ENCODE peak calls at places on chromosomes 5 and 9, in six cellular contexts. B, M, T, L, V and W are unnamed samples.

GRCh38 chr9:131289301-131290038 is at the start of gene PLPP7:
- DNase-seq in T (peak), L (peak), V (no peak), B (peak), M (peak), W (peak)

GRCh38 chr5:147453901-147454814 is 55.7 kb downstream of the DPYSL3 start:
- DNase-seq in V (peak), T (peak), L (peak), B (peak), M (peak), W (peak)

GRCh38 chr5:59348189-59348588 is 545.3 kb downstream of the PDE4D start:
- DNase-seq in B (no peak), T (no peak), M (no peak), V (no peak), L (no peak), W (no peak)

GRCh38 chr5:163889369-163889768 is 383.9 kb downstream of the MAT2B start:
- DNase-seq in B (no peak), V (no peak), L (peak), T (no peak), M (no peak), W (no peak)

GRCh38 chr5:108743344-108743743 is 4.4 kb upstream of the FER start:
- DNase-seq in T (no peak), V (no peak), M (no peak), B (no peak), L (peak), W (no peak)

GRCh38 chr5:179370490-179371122 is 25.3 kb upstream of the ADAMTS2 start:
- DNase-seq in L (no peak), T (no peak), B (no peak), V (no peak), M (no peak), W (peak)

GRCh38 chr5:141260458-141261237 is 15.5 kb downstream of the PCDHB15 start:
- DNase-seq in L (no peak), V (no peak), T (no peak), M (no peak), B (no peak), W (no peak)

GRCh38 chr5:140546851-140547507 is 483 bp upstream of the EIF4EBP3 start:
- DNase-seq in V (no peak), M (no peak), B (no peak), L (no peak), T (no peak), W (peak)

GRCh38 chr9:130244548-130245165 is 20.9 kb upstream of the HMCN2 start:
- DNase-seq in B (no peak), V (no peak), M (no peak), T (no peak), L (no peak), W (no peak)

GRCh38 chr5:169071-169727 is 22.1 kb upstream of the LRRC14B start:
- DNase-seq in M (no peak), V (no peak), L (peak), T (peak), B (peak), W (peak)

GRCh38 chr5:79464695-79465332 is 49.1 kb downstream of the HOMER1 start:
- DNase-seq in T (no peak), V (no peak), M (no peak), B (no peak), L (no peak), W (no peak)

GRCh38 chr9:68970150-68970549 is 43.8 kb downstream of the PRKACG start:
- DNase-seq in B (no peak), T (no peak), L (no peak), V (no peak), M (no peak), W (no peak)

GRCh38 chr5:135851186-135851906 is 16.9 kb downstream of the SLC25A48 start:
- DNase-seq in M (no peak), B (no peak), V (no peak), L (no peak), T (no peak), W (no peak)

GRCh38 chr9:118529210-118529609 is 825.0 kb downstream of the TLR4 start:
- DNase-seq in M (no peak), B (no peak), T (peak), L (peak), V (no peak), W (no peak)

GRCh38 chr9:83965350-83966208 is 14.4 kb downstream of the HNRNPK start:
- DNase-seq in L (no peak), T (no peak), V (no peak), B (no peak), M (no peak), W (no peak)

GRCh38 chr9:130593020-130593419 is 13.6 kb downstream of the FUBP3 start:
- DNase-seq in L (no peak), M (no peak), B (no peak), V (no peak), T (no peak), W (no peak)

GRCh38 chr5:134127988-134128647 is 13.6 kb downstream of the TCF7 start:
- DNase-seq in T (no peak), L (no peak), B (no peak), M (no peak), V (no peak), W (no peak)

GRCh38 chr9:22033012-22033630 is 24.0 kb upstream of the CDKN2B start:
- DNase-seq in L (no peak), T (no peak), V (no peak), B (no peak), M (no peak), W (no peak)

GRCh38 chr9:133754187-133754586 is 16.0 kb upstream of the SARDH start:
- DNase-seq in L (no peak), T (no peak), M (peak), V (no peak), B (no peak), W (peak)

GRCh38 chr9:114452219-114453169 is 52.8 kb downstream of the WHRN start:
- DNase-seq in B (no peak), L (no peak), V (peak), T (no peak), M (no peak), W (peak)

GRCh38 chr5:92927291-92927778 is 653.7 kb downstream of the NR2F1-AS1 start:
- DNase-seq in B (no peak), M (no peak), V (no peak), T (no peak), L (peak), W (no peak)

GRCh38 chr9:94761506-94761905 is 35.0 kb downstream of the AOPEP start:
- DNase-seq in M (no peak), L (no peak), V (peak), B (no peak), T (no peak), W (no peak)

GRCh38 chr9:17081351-17081750 is 53.5 kb upstream of the CNTLN start:
- DNase-seq in T (no peak), L (no peak), V (no peak), M (no peak), B (no peak), W (no peak)

GRCh38 chr5:154673506-154673905 is 81.7 kb upstream of the LARP1 start:
- DNase-seq in L (no peak), V (no peak), T (no peak), B (no peak), M (no peak), W (no peak)

GRCh38 chr5:143398451-143399237 is 4.8 kb downstream of the NR3C1 start:
- DNase-seq in V (no peak), B (no peak), T (no peak), M (no peak), L (no peak), W (no peak)

GRCh38 chr9:129703667-129704355 is 38.4 kb downstream of the PRRX2 start:
- DNase-seq in V (no peak), T (no peak), B (peak), L (peak), M (peak), W (no peak)

GRCh38 chr9:34437006-34437925 is 21.1 kb downstream of the FAM219A start:
- DNase-seq in L (peak), V (peak), M (peak), T (peak), B (peak), W (peak)

GRCh38 chr9:112705773-112706427 is 12.0 kb downstream of the INIP start:
- DNase-seq in L (peak), M (peak), T (no peak), V (no peak), B (peak), W (peak)

GRCh38 chr9:95336281-95336680 is 18.8 kb upstream of the FANCC start:
- DNase-seq in L (no peak), M (no peak), T (no peak), V (no peak), B (no peak), W (peak)

GRCh38 chr9:122129969-122130368 is 29.6 kb downstream of the NDUFA8 start:
- DNase-seq in L (no peak), T (no peak), V (no peak), B (no peak), M (no peak), W (no peak)

GRCh38 chr5:169296456-169297220 is 4.3 kb downstream of the SLIT3 start:
- DNase-seq in T (no peak), M (no peak), V (no peak), L (peak), B (peak), W (peak)

GRCh38 chr9:137278061-137278912 is 761 bp downstream of the TOR4A start:
- DNase-seq in B (peak), V (peak), T (peak), M (no peak), L (peak), W (no peak)

GRCh38 chr5:72347801-72348305 is 27.7 kb downstream of the PTCD2 start:
- DNase-seq in T (no peak), L (peak), B (no peak), M (no peak), V (no peak), W (no peak)

GRCh38 chr5:107826311-107827000 is 155.7 kb upstream of the EFNA5 start:
- DNase-seq in B (no peak), T (no peak), L (no peak), M (no peak), V (no peak), W (no peak)

GRCh38 chr5:39426136-39426535 is 1.4 kb upstream of the DAB2 start:
- DNase-seq in T (no peak), B (no peak), L (no peak), V (no peak), M (no peak), W (no peak)

GRCh38 chr5:169742773-169743296 is 105.8 kb downstream of the DOCK2 start:
- DNase-seq in M (peak), L (peak), T (peak), B (no peak), V (no peak), W (no peak)

GRCh38 chr9:93268551-93269314 is 84.8 kb downstream of the WNK2 start:
- DNase-seq in L (no peak), V (peak), T (no peak), B (no peak), M (no peak), W (no peak)

GRCh38 chr9:93267091-93267541 is 83.2 kb downstream of the WNK2 start:
- DNase-seq in T (no peak), M (peak), B (no peak), V (no peak), L (no peak), W (no peak)

GRCh38 chr9:93267681-93268505 is 84.0 kb downstream of the WNK2 start:
- DNase-seq in V (no peak), M (no peak), L (no peak), B (no peak), T (no peak), W (peak)

GRCh38 chr9:93266521-93267001 is 82.6 kb downstream of the WNK2 start:
- DNase-seq in V (no peak), B (no peak), T (no peak), M (no peak), L (no peak), W (no peak)

GRCh38 chr9:93270976-93271375 is 87.0 kb downstream of the WNK2 start:
- DNase-seq in B (no peak), T (no peak), M (no peak), L (no peak), V (no peak), W (peak)
- TF ChIP-seq CTCF in B (no peak), T (no peak), M (no peak), L (no peak), V (no peak), W (no peak)

DNA sequence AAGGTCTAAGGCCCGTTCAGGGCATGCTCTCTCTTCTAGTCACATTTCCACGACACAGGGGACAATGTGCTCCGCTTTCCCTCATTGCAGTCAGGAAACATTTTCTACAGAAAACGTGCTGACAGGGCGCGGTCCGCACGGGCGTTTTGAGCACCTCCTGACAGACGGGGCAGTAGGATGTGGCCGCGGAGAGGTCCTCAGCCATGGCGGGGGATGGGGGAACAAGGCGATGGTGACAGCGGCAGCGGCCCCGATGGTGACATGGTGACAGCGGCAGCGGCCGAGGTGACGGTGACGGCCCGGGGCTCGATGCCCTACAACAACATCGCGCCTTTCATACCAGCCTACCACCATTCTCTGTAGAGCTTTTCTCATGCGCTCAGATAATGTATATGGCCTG is 4.1 kb downstream of the PLPP1 start:
- DNase-seq in V (no peak), B (no peak), M (no peak), T (peak), L (no peak), W (no peak)
- H3K4me3 ChIP-seq in V (no peak), B (no peak), M (no peak), T (peak), L (no peak), W (no peak)

GRCh38 chr9:76756273-76756650 is 8.0 kb upstream of the PCA3 start:
- DNase-seq in V (no peak), M (no peak), B (no peak), L (peak), T (no peak), W (peak)
- TF ChIP-seq CTCF in V (peak), M (no peak), B (no peak), L (no peak), T (no peak), W (no peak)

GRCh38 chr5:113487411-113487778 is 858 bp downstream of the MCC start:
- DNase-seq in V (peak), T (no peak), B (no peak), L (peak), M (peak), W (no peak)
- H3K4me3 ChIP-seq in V (no peak), T (peak), B (peak), L (peak), M (peak), W (peak)

GRCh38 chr5:127042593-127042992 is 12.2 kb upstream of the MARCHF3 start:
- DNase-seq in B (no peak), L (peak), T (no peak), M (no peak), V (no peak), W (no peak)
- TF ChIP-seq CTCF in B (peak), L (peak), T (peak), M (no peak), V (peak), W (peak)

GRCh38 chr5:14110680-14111079 is 32.5 kb upstream of the TRIO start:
- DNase-seq in B (no peak), L (peak), V (no peak), M (no peak), T (no peak), W (no peak)
- H3K4me3 ChIP-seq in B (no peak), L (no peak), V (no peak), M (no peak), T (no peak), W (no peak)